ENCODE peak calls at places on chromosomes 1 and 21, in eight cellular contexts. B, D, K, Y, T, M, O and W are unnamed samples.

GRCh38 chr1:1875932-1876331 is 15.0 kb downstream of the GNB1 start:
- DNase-seq in Y (no peak), D (no peak), T (no peak), O (no peak), B (no peak), K (no peak), M (no peak), W (no peak)

GRCh38 chr1:53430779-53431178 is 28.4 kb upstream of the DMRTB1 start:
- DNase-seq in O (no peak), Y (peak; percentile 87), B (no peak), D (no peak), K (no peak), T (no peak), M (no peak), W (no peak)

GRCh38 chr1:172662464-172663109 is 3.7 kb downstream of the FASLG start:
- DNase-seq in K (peak; percentile 69), M (peak; percentile 81), D (peak; percentile 60), T (peak; percentile 97), O (peak; percentile 68), B (no peak), Y (no peak), W (peak; percentile 57)

GRCh38 chr1:198096390-198096789 is 60.4 kb upstream of the NEK7 start:
- DNase-seq in M (peak; percentile 55), B (no peak), T (peak; percentile 69), O (no peak), D (no peak), Y (no peak), K (no peak), W (no peak)

GRCh38 chr1:241640149-241640866 is at the start of the genes CHML and OPN3:
- DNase-seq in K (peak; percentile 61), Y (peak; percentile 96), D (peak; percentile 94), O (peak; percentile 66), M (peak; percentile 76), B (peak; percentile 94), T (peak; percentile 90), W (peak; percentile 97)

GRCh38 chr1:235940282-235940681 is 73.6 kb upstream of the LYST start:
- DNase-seq in D (no peak), K (no peak), B (no peak), O (no peak), M (no peak), Y (no peak), T (no peak), W (no peak)

GRCh38 chr1:45065083-45065482 is 53.0 kb downstream of the UROD start:
- DNase-seq in D (no peak), Y (no peak), O (no peak), K (no peak), M (no peak), B (no peak), T (no peak), W (no peak)

GRCh38 chr21:44853601-44854390 is 19.7 kb downstream of the PTTG1IP start:
- DNase-seq in O (no peak), M (no peak), Y (no peak), D (no peak), K (no peak), B (no peak), T (no peak), W (no peak)

GRCh38 chr1:17909634-17910033 is 154.5 kb downstream of the ACTL8 start:
- DNase-seq in D (no peak), Y (peak; percentile 90), O (no peak), K (no peak), M (peak; percentile 21), B (no peak), T (peak; percentile 61), W (no peak)

GRCh38 chr1:234969630-234970370 is 158.8 kb downstream of the TOMM20 start:
- DNase-seq in B (peak; percentile 47), M (peak; percentile 73), D (no peak), O (peak; percentile 58), Y (peak; percentile 87), K (peak; percentile 73), T (peak; percentile 84), W (no peak)

GRCh38 chr1:222404710-222405109 is 143.2 kb downstream of the HHIPL2 start:
- DNase-seq in B (no peak), M (no peak), T (no peak), K (no peak), Y (no peak), D (peak; percentile 1), O (no peak), W (peak; percentile 48)

GRCh38 chr1:163250382-163250974 is 47.8 kb upstream of the RGS5 start:
- DNase-seq in M (no peak), K (no peak), B (no peak), D (no peak), T (no peak), O (no peak), Y (no peak), W (no peak)
- TF ChIP-seq CTCF in M (no peak), K (no peak), B (no peak), D (no peak), T (no peak), O (no peak), Y (no peak), W (no peak)

DNA sequence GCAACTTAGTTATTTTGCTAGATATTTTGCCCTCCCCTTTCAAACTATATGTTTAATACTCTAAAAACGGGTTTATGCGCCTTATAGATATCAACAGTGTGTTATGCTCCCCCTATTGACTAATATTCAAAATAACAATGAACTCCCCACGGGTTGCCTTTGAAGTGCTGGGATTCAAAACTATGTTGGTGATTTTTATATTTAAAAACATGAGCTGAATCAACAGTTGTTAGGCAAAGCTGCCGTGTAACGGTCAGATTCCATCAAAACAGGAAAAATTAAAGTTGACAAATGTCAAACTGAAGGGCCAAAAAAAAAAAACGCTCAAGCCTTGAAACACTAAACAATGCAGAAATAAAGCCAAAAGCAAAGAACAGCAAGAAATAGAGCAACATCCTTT is 2.5 kb downstream of the TGFBR3 start:
- DNase-seq in D (no peak), Y (no peak), B (no peak), M (peak; percentile 22), K (no peak), T (peak; percentile 71), O (peak; percentile 47), W (peak; percentile 48)
- TF ChIP-seq CTCF in D (peak; percentile 59), Y (peak; percentile 32), B (peak; percentile 29), M (peak; percentile 47), K (peak; percentile 49), T (peak; percentile 59), O (peak; percentile 39), W (peak; percentile 45)

GRCh38 chr21:19326581-19327319 is 923.2 kb upstream of the TMPRSS15 start:
- DNase-seq in K (no peak), T (no peak), O (no peak), M (no peak), D (no peak), B (no peak), Y (no peak), W (no peak)

GRCh38 chr21:19321688-19322087 is 918.1 kb upstream of the TMPRSS15 start:
- DNase-seq in M (no peak), O (no peak), B (no peak), D (no peak), K (no peak), T (peak; percentile 67), Y (no peak), W (no peak)

GRCh38 chr21:19322360-19322759 is 918.8 kb upstream of the TMPRSS15 start:
- DNase-seq in D (no peak), K (no peak), Y (no peak), M (no peak), O (no peak), B (no peak), T (peak; percentile 50), W (no peak)
- TF ChIP-seq CTCF in D (peak; percentile 21), K (no peak), Y (peak; percentile 54), M (no peak), O (no peak), B (peak; percentile 39), T (peak; percentile 42), W (no peak)

DNA sequence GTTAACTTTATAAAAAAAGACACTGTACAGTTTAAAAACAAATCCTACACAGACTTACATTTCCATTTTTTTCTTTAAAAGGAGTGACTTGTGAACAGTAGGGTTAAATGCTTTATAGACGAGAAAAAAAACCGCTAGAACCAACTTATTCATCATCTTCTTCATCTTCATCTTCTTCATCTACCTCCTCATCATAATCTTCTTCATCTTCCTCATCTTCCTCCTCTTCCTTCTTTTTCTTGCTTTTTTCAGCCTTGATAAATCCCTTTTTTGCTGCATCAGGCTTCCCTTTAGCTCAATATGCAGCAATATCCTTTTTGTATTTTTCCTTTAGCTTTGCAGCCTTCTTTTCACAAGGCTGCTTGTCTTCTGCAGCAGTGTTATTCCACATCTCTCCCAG is 22.5 kb downstream of the FMO1 start:
- DNase-seq in D (no peak), M (no peak), B (no peak), T (no peak), K (no peak), Y (no peak), O (no peak), W (no peak)
- TF ChIP-seq CTCF in D (no peak), M (no peak), B (no peak), T (no peak), K (no peak), Y (no peak), O (no peak), W (no peak)

DNA sequence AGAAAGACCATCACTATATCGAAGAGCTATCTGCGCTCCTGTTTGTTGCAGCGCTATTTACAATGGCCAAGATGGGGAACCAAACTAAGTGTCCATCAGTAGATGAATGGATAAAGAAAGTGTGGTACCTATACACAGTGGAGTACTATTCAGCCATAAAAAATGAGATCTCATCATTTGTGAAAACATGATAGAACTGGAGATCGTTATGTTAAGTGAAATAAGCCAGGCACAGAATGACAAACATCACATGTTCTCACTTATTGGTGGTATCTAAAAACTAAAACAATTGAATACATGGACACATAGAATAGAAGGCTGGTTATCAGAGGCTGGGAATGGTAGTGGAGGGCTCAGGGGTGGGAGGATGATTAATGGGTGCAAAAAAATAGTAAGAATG is 256.2 kb downstream of the SRGAP2C start:
- DNase-seq in O (no peak), D (no peak), Y (no peak), B (no peak), T (no peak), K (no peak), M (no peak), W (no peak)
- TF ChIP-seq CTCF in O (no peak), D (no peak), Y (no peak), B (no peak), T (no peak), K (no peak), M (no peak), W (no peak)

GRCh38 chr21:42164064-42164789 is 54.7 kb upstream of the ABCG1 start:
- DNase-seq in Y (peak; percentile 83), K (no peak), D (no peak), B (no peak), O (no peak), M (no peak), T (peak; percentile 50), W (peak; percentile 78)
- TF ChIP-seq CTCF in Y (peak; percentile 75), K (peak; percentile 3), D (peak; percentile 74), B (peak; percentile 42), O (peak; percentile 74), M (peak; percentile 48), T (peak; percentile 70), W (peak; percentile 87)